ENCODE peak calls at places on chromosomes 12 and 14, in six cellular contexts. Q is HT-29, I is RPMI7951, B is NCI-H345, W is cardiac fibroblast, M is lung. R is an unnamed sample.

GRCh38 chr12:212383-212798 is 1.6 kb downstream of the SLC6A12 start:
- DNase-seq in Q (no peak), W (no peak), B (no peak), M (no peak), I (no peak), R (no peak)

GRCh38 chr14:38808734-38809455 is 294.1 kb downstream of the SEC23A start:
- DNase-seq in M (no peak), B (no peak), I (no peak), W (no peak), Q (peak; percentile 34), R (no peak)

GRCh38 chr12:54046809-54047159 is 6.9 kb upstream of the HOXC4 start:
- DNase-seq in M (no peak), I (no peak), W (no peak), Q (no peak), B (no peak), R (no peak)

GRCh38 chr12:84362552-84362897 is 550.1 kb downstream of the SLC6A15 start:
- DNase-seq in I (no peak), B (no peak), W (no peak), M (no peak), Q (no peak), R (no peak)

GRCh38 chr14:50667491-50668007 is 557 bp downstream of the SAV1 start:
- DNase-seq in Q (peak; percentile 45), B (peak; percentile 33), I (no peak), M (peak; percentile 42), W (no peak), R (no peak)

GRCh38 chr12:4824415-4824814 is 85.3 kb upstream of the KCNA1 start:
- DNase-seq in I (peak; percentile 65), Q (no peak), M (no peak), W (peak; percentile 21), B (no peak), R (peak; percentile 64)

GRCh38 chr14:105315941-105316562 is 1.5 kb downstream of the PACS2 start:
- DNase-seq in M (no peak), W (peak; percentile 15), I (no peak), B (no peak), Q (no peak), R (no peak)

GRCh38 chr12:80752464-80752863 is 35.8 kb downstream of the MYF5 start:
- DNase-seq in Q (no peak), B (no peak), W (peak; percentile 28), I (no peak), M (no peak), R (no peak)

GRCh38 chr12:46674818-46675217 is 151.0 kb downstream of the SLC38A4 start:
- DNase-seq in B (no peak), I (no peak), W (peak; percentile 38), M (no peak), Q (no peak), R (no peak)

GRCh38 chr14:104148433-104149277 is 10.3 kb downstream of the KIF26A start:
- DNase-seq in M (no peak), Q (no peak), W (no peak), B (no peak), I (no peak), R (no peak)

GRCh38 chr12:123089631-123090353 is 61.1 kb downstream of the PITPNM2 start:
- DNase-seq in I (peak; percentile 96), M (no peak), Q (peak; percentile 64), W (peak; percentile 98), B (no peak), R (peak; percentile 97)

GRCh38 chr12:9742665-9743064 is 9.8 kb upstream of the CLECL1 start:
- DNase-seq in B (no peak), W (no peak), M (no peak), Q (no peak), I (no peak), R (no peak)

GRCh38 chr12:95805864-95806669 is 15.5 kb upstream of the NTN4 start:
- DNase-seq in W (peak; percentile 99), M (no peak), Q (peak; percentile 71), I (peak; percentile 91), B (no peak), R (peak; percentile 97)

GRCh38 chr12:126784328-126784921 is 1482.5 kb upstream of the TMEM132C start:
- DNase-seq in B (peak; percentile 29), I (peak; percentile 66), M (no peak), Q (peak; percentile 86), W (peak; percentile 62), R (peak; percentile 58)

GRCh38 chr12:53699673-53700015 is 23.8 kb upstream of the ATP5MC2 start:
- DNase-seq in W (no peak), Q (no peak), I (no peak), B (no peak), M (no peak), R (no peak)

GRCh38 chr12:128734391-128734790 is 89.4 kb downstream of the SLC15A4 start:
- DNase-seq in B (no peak), Q (no peak), M (no peak), I (no peak), W (no peak), R (no peak)

GRCh38 chr12:47504775-47505446 is 200.9 kb downstream of the RPAP3 start:
- DNase-seq in M (no peak), W (peak; percentile 61), B (no peak), Q (no peak), I (peak; percentile 67), R (peak; percentile 25)

GRCh38 chr12:54658306-54659264 is 10.4 kb upstream of the DCD start:
- DNase-seq in M (no peak), I (peak; percentile 15), B (no peak), W (peak; percentile 57), Q (peak; percentile 63), R (peak; percentile 27)

GRCh38 chr14:25607095-25607657 is 557.2 kb upstream of the STXBP6 start:
- DNase-seq in I (no peak), Q (no peak), B (no peak), M (no peak), W (no peak), R (no peak)

GRCh38 chr12:63863658-63864455 is 19.4 kb downstream of the SRGAP1 start:
- DNase-seq in W (no peak), I (no peak), B (no peak), Q (no peak), M (no peak), R (no peak)

GRCh38 chr14:23139874-23140273 is 20.8 kb upstream of the CEBPE start:
- DNase-seq in W (no peak), I (no peak), Q (no peak), B (no peak), M (no peak), R (no peak)

GRCh38 chr12:114265036-114265435 is 140.9 kb downstream of the TBX5 start:
- DNase-seq in M (no peak), Q (no peak), W (no peak), B (no peak), I (no peak), R (no peak)

GRCh38 chr12:4567073-4567881 is 5.3 kb downstream of the DYRK4 start:
- DNase-seq in Q (no peak), I (no peak), W (no peak), B (no peak), M (no peak), R (no peak)

GRCh38 chr12:66596189-66596588 is 82.7 kb downstream of the GRIP1 start:
- DNase-seq in M (no peak), W (peak; percentile 26), B (no peak), I (no peak), Q (no peak), R (peak; percentile 13)

GRCh38 chr14:64747327-64747726 is 43.1 kb downstream of the PLEKHG3 start:
- DNase-seq in I (no peak), B (no peak), Q (no peak), W (no peak), M (no peak), R (no peak)

GRCh38 chr12:1835178-1836131 is 15.1 kb downstream of the LRTM2 start:
- DNase-seq in M (no peak), I (no peak), B (peak; percentile 68), W (no peak), Q (no peak), R (no peak)

GRCh38 chr12:761276-761675 is 8.9 kb downstream of the WNK1 start:
- DNase-seq in B (no peak), M (no peak), Q (no peak), W (no peak), I (no peak), R (no peak)

R was measured in LHCN-M2.